ENCODE peak calls at places on chromosomes 7 and 10, in six cellular contexts. S, H, D, N, B and L are unnamed samples.

GRCh38 chr10:132616170-132616994 is 78.8 kb downstream of the INPP5A start:
- DNase-seq in S (no peak), N (no peak), H (no peak), D (no peak), B (no peak), L (no peak)

GRCh38 chr7:141920281-141920680 is 4.1 kb downstream of the OR9A4 start:
- DNase-seq in D (no peak), H (no peak), B (peak; percentile 29), N (no peak), S (no peak), L (no peak)

GRCh38 chr7:142249918-142250317 is 7.9 kb downstream of the PRSS58 start:
- DNase-seq in D (no peak), N (no peak), S (no peak), B (no peak), H (no peak), L (no peak)

GRCh38 chr7:36943591-36944430 is 219.5 kb upstream of the AOAH start:
- DNase-seq in H (no peak), N (no peak), S (no peak), D (no peak), B (no peak), L (no peak)

GRCh38 chr7:81190997-81191747 is 272.3 kb upstream of the SEMA3C start:
- DNase-seq in H (peak; percentile 7), B (peak; percentile 70), D (no peak), N (no peak), S (no peak), L (no peak)

GRCh38 chr7:148572067-148572522 is 18.5 kb upstream of the C7orf33 start:
- DNase-seq in B (no peak), H (no peak), S (no peak), N (no peak), D (no peak), L (no peak)

GRCh38 chr7:132575336-132575986 is 809 bp downstream of the PLXNA4 start:
- DNase-seq in B (peak; percentile 73), N (peak; percentile 82), D (peak; percentile 83), S (no peak), H (no peak), L (peak; percentile 30)

GRCh38 chr7:122183106-122183505 is 39.1 kb upstream of the AASS start:
- DNase-seq in B (no peak), H (no peak), S (no peak), N (no peak), D (no peak), L (no peak)

GRCh38 chr7:81908220-81908619 is 138.4 kb upstream of the HGF start:
- DNase-seq in H (no peak), N (no peak), S (no peak), D (no peak), B (peak; percentile 7), L (no peak)

GRCh38 chr10:46268076-46268881 is 18.5 kb upstream of the ANTXRL start:
- DNase-seq in S (no peak), B (no peak), H (no peak), N (no peak), D (no peak), L (peak; percentile 16)

GRCh38 chr7:69597278-69598076 is 798 bp upstream of the AUTS2 start:
- DNase-seq in D (peak; percentile 86), N (peak; percentile 51), B (peak; percentile 42), H (no peak), S (peak; percentile 47), L (peak; percentile 22)

GRCh38 chr7:2242541-2243482 is 786 bp downstream of the NUDT1 start:
- DNase-seq in B (peak; percentile 69), D (peak; percentile 83), H (no peak), N (peak; percentile 48), S (no peak), L (peak; percentile 56)

GRCh38 chr10:86592413-86592812 is 61.9 kb upstream of the OPN4 start:
- DNase-seq in D (peak; percentile 69), N (peak; percentile 32), B (no peak), H (no peak), S (no peak), L (no peak)

GRCh38 chr10:132162021-132162531 is 24.7 kb upstream of the DPYSL4 start:
- DNase-seq in N (no peak), D (no peak), B (no peak), S (no peak), H (no peak), L (no peak)

GRCh38 chr7:68958571-68958970 is 639.7 kb upstream of the AUTS2 start:
- DNase-seq in B (no peak), D (no peak), H (no peak), S (no peak), N (no peak), L (no peak)

GRCh38 chr7:90607196-90607595 is 11.1 kb downstream of the CDK14 start:
- DNase-seq in H (no peak), S (no peak), N (no peak), D (no peak), B (peak; percentile 48), L (no peak)

GRCh38 chr7:75010036-75010435 is 45.5 kb downstream of the CASTOR2 start:
- DNase-seq in S (no peak), D (no peak), N (no peak), B (no peak), H (no peak), L (no peak)

GRCh38 chr7:50595538-50596102 is 30.4 kb upstream of the DDC start:
- DNase-seq in B (peak; percentile 65), S (peak; percentile 2), H (peak; percentile 34), D (peak; percentile 81), N (peak; percentile 66), L (no peak)

GRCh38 chr7:144975882-144976281 is 140.0 kb upstream of the TPK1 start:
- DNase-seq in D (no peak), S (no peak), B (no peak), N (no peak), H (no peak), L (no peak)

GRCh38 chr10:83432296-83433045 is 706.8 kb upstream of the GHITM start:
- DNase-seq in S (no peak), B (no peak), N (no peak), H (no peak), D (no peak), L (no peak)

GRCh38 chr10:36759111-36759805 is 366.1 kb upstream of the ANKRD30A start:
- DNase-seq in N (no peak), H (no peak), D (no peak), B (peak; percentile 94), S (no peak), L (no peak)

DNA sequence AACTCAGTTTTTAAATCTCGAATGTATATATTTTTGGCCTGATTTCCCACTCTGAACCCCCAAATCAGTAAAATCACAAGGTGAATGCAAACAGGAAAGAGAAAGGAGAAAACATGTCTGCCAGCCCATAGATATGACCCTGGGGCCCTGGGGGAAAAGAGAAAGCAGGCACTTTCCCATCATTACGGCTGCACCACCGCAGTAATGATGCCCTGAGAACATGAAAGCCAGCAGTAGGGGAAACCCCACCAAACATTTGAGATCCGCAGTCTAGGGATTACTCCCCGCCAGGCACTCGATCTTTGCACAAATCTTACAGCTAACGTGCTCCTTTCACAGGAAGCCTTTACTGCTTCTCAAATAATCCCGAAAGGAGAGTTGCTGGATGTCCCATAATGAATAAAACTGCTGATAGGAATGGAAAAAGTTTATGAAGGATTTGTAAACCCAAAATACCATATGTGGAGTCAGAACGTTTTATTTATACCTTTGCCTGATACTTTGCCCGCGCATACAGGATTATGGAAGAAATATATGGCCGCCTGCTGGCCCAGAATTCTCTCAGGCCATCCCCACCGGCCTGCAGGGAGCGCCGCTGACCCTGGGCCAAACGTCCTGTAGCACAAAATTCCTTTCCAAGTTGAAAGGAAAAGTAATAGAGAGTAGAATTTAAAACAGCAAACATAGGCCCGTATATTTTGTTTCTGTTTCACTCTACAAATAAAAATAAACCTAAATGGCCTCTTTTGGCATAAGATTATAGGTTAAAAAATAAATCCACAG is 180.0 kb upstream of the INHBA start:
- DNase-seq in D (no peak), N (no peak), H (no peak), S (no peak), B (no peak), L (no peak)
- H3K9ac ChIP-seq in D (no peak overlapping the region), N (no peak overlapping the region), H (no peak overlapping the region), S (no peak overlapping the region), B (no peak overlapping the region), L (no peak overlapping the region)

GRCh38 chr10:100561005-100561404 is 25.3 kb downstream of the HIF1AN start:
- DNase-seq in H (no peak), S (no peak), B (no peak), D (no peak), N (no peak), L (no peak)

GRCh38 chr10:100565206-100565985 is 29.7 kb downstream of the HIF1AN start:
- DNase-seq in B (no peak), S (no peak), H (no peak), N (no peak), D (peak; percentile 44), L (no peak)

GRCh38 chr10:100560248-100560647 is 24.5 kb downstream of the HIF1AN start:
- DNase-seq in D (no peak), H (no peak), S (no peak), B (no peak), N (no peak), L (no peak)

GRCh38 chr10:100562806-100563293 is 27.1 kb downstream of the HIF1AN start:
- DNase-seq in B (peak; percentile 80), N (peak; percentile 71), H (no peak), S (no peak), D (peak; percentile 92), L (no peak)

GRCh38 chr10:100562008-100562672 is 26.4 kb downstream of the HIF1AN start:
- DNase-seq in D (peak; percentile 88), H (peak; percentile 74), N (peak; percentile 88), B (peak; percentile 87), S (peak; percentile 42), L (peak; percentile 67)
- H3K9ac ChIP-seq in D (no peak overlapping the region), H (peak overlapping the region; percentile 33), N (no peak overlapping the region), B (no peak overlapping the region), S (peak overlapping the region; percentile 14), L (no peak overlapping the region)

GRCh38 chr10:101879456-101880189 is 36.0 kb upstream of the KCNIP2 start:
- DNase-seq in B (peak; percentile 59), S (no peak), H (no peak), D (no peak), N (no peak), L (no peak)

GRCh38 chr10:101878869-101879268 is 35.3 kb upstream of the KCNIP2 start:
- DNase-seq in N (peak; percentile 32), D (no peak), B (no peak), S (no peak), H (no peak), L (no peak)

GRCh38 chr10:101880190-101880573 is 36.6 kb upstream of the KCNIP2 start:
- DNase-seq in S (no peak), B (peak; percentile 22), D (no peak), N (no peak), H (no peak), L (no peak)

GRCh38 chr10:101875068-101875688 is 31.6 kb upstream of the KCNIP2 start:
- DNase-seq in S (no peak), D (no peak), B (no peak), N (no peak), H (no peak), L (no peak)
- H3K9ac ChIP-seq in S (no peak overlapping the region), D (no peak overlapping the region), B (no peak overlapping the region), N (no peak overlapping the region), H (no peak overlapping the region), L (no peak overlapping the region)

GRCh38 chr10:22344204-22344603 is 1.1 kb upstream of the SPAG6 start:
- DNase-seq in S (no peak), N (no peak), H (no peak), B (no peak), D (no peak), L (no peak)
- H3K9ac ChIP-seq in S (no peak overlapping the region), N (no peak overlapping the region), H (no peak overlapping the region), B (no peak overlapping the region), D (no peak overlapping the region), L (no peak overlapping the region)